ENCODE peak calls at places on chromosomes 3 and 15, in four cellular contexts. V is foreskin fibroblast, A is cardiac fibroblast, Q is lower leg skin. L is an unnamed sample.

GRCh38 chr15:79539426-79539825 is 107.3 kb downstream of the MINAR1 start:
- DNase-seq in Q (no peak), A (no peak), V (peak; percentile 15), L (no peak)

GRCh38 chr15:31216210-31216911 is 110.3 kb upstream of the KLF13 start:
- DNase-seq in V (peak; percentile 91), Q (peak; percentile 99), A (peak; percentile 89), L (no peak)

GRCh38 chr3:71050521-71051258 is 532.8 kb downstream of the FOXP1 start:
- DNase-seq in Q (no peak), A (peak; percentile 71), V (peak; percentile 34), L (no peak)

GRCh38 chr3:9918261-9919038 is 1.6 kb downstream of the IL17RC start:
- DNase-seq in Q (no peak), A (no peak), V (no peak), L (no peak)

GRCh38 chr3:127899200-127899599 is 15.8 kb upstream of the KBTBD12 start:
- DNase-seq in V (no peak), A (no peak), Q (no peak), L (no peak)

GRCh38 chr15:64030123-64030522 is 16.2 kb downstream of the DAPK2 start:
- DNase-seq in V (no peak), Q (no peak), A (no peak), L (no peak)

GRCh38 chr15:69126054-69126469 is 34.4 kb upstream of the GLCE start:
- DNase-seq in A (peak; percentile 94), V (peak; percentile 15), Q (no peak), L (no peak)

GRCh38 chr3:14377838-14378169 is 24.6 kb upstream of the SLC6A6 start:
- DNase-seq in A (no peak), V (no peak), Q (no peak), L (no peak)

GRCh38 chr3:27844052-27844675 is 122.0 kb upstream of the EOMES start:
- DNase-seq in A (no peak), V (no peak), Q (no peak), L (no peak)

GRCh38 chr3:140850210-140850955 is 91.3 kb upstream of the SLC25A36 start:
- DNase-seq in V (no peak), A (no peak), Q (no peak), L (no peak)

GRCh38 chr3:71092665-71093064 is 490.9 kb downstream of the FOXP1 start:
- DNase-seq in A (no peak), Q (no peak), V (no peak), L (no peak)

GRCh38 chr3:118760611-118761606 is 273.7 kb downstream of the IGSF11 start:
- DNase-seq in V (no peak), A (no peak), Q (no peak), L (no peak)

GRCh38 chr3:24428470-24428869 is 66.2 kb downstream of the THRB start:
- DNase-seq in V (no peak), Q (no peak), A (no peak), L (no peak)

GRCh38 chr3:47296562-47297302 is 14.0 kb downstream of the KLHL18 start:
- DNase-seq in V (no peak), A (no peak), Q (no peak), L (no peak)

GRCh38 chr3:195692361-195692700 is 28.4 kb upstream of the MUC20 start:
- DNase-seq in Q (no peak), V (no peak), A (no peak), L (no peak)

GRCh38 chr3:126971891-126972351 is 11.0 kb upstream of the PLXNA1 start:
- DNase-seq in V (peak; percentile 88), A (peak; percentile 84), Q (peak; percentile 94), L (no peak)

GRCh38 chr3:63588897-63589296 is 63.6 kb upstream of the SNTN start:
- DNase-seq in Q (no peak), A (no peak), V (no peak), L (no peak)

GRCh38 chr15:73826711-73827243 is 46.6 kb upstream of the TBC1D21 start:
- DNase-seq in A (no peak), Q (no peak), V (no peak), L (no peak)

GRCh38 chr15:33569036-33569435 is 258.3 kb downstream of the RYR3 start:
- DNase-seq in A (no peak), V (no peak), Q (no peak), L (no peak)

GRCh38 chr15:42528970-42529369 is 19.6 kb downstream of the LRRC57 start:
- DNase-seq in Q (no peak), V (no peak), A (no peak), L (no peak)

GRCh38 chr3:9686703-9687102 is 16.9 kb upstream of the CPNE9 start:
- DNase-seq in A (no peak), Q (no peak), V (no peak), L (no peak)

GRCh38 chr3:188431553-188431952 is 277.6 kb downstream of the LPP start:
- DNase-seq in V (peak; percentile 72), A (peak; percentile 68), Q (no peak), L (no peak)

GRCh38 chr15:60155661-60156060 is 151.6 kb downstream of the FOXB1 start:
- DNase-seq in Q (no peak), A (peak; percentile 45), V (peak; percentile 60), L (no peak)

GRCh38 chr15:42919794-42920280 is 741 bp downstream of the TTBK2 start:
- DNase-seq in A (peak; percentile 41), V (peak; percentile 49), Q (no peak), L (no peak)

GRCh38 chr3:125146601-125147490 is 65.7 kb downstream of the SLC12A8 start:
- DNase-seq in A (no peak), V (no peak), Q (no peak), L (no peak)

GRCh38 chr3:149968216-149968615 is 2.5 kb downstream of the PFN2 start:
- DNase-seq in V (peak; percentile 36), Q (no peak), A (no peak), L (no peak)

GRCh38 chr15:78906310-78906608 is 33.6 kb downstream of the MORF4L1 start:
- DNase-seq in A (peak; percentile 72), Q (peak; percentile 84), V (peak; percentile 92), L (no peak)

DNA sequence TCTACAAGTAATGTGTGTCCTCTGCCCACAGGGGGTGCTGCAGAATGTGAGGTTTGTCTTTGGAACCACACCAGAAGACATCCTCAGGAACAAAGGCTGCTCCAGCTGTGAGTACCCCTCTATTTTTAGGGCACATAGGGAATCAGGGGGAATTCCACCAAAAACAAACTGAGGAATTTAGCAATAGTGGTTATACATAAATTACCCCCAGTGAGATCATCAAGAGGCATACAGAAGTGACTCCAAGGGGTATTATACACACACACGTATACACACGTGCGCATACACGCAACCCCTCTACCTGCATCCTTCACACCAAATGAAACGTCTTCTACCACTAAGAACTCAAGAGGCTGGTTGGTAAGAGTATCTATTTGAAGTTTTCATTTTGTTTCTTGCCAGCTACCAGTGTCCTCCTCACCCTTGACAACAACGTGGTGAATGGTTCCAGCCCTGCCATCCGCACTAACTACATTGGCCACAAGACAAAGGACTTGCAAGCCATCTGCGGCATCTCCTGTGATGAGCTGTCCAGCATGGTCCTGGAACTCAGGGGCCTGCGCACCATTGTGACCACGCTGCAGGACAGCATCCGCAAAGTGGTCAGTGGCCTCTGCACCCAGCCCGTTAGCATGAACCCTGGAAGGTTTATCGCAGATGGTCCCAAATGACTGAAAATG is 2.8 kb downstream of the THBS1 start:
- DNase-seq in Q (no peak), V (peak; percentile 54), A (peak; percentile 84), L (no peak)
- TF ChIP-seq CTCF in Q (no peak), V (peak; percentile 20), A (peak; percentile 49), L (peak; percentile 56)

GRCh38 chr3:138397983-138398382 is 36.4 kb upstream of the ESYT3 start:
- DNase-seq in A (no peak), V (peak; percentile 20), Q (peak; percentile 58), L (no peak)
- TF ChIP-seq CTCF in A (peak; percentile 5), V (no peak), Q (no peak), L (no peak)

GRCh38 chr3:176514297-176514696 is 683.0 kb downstream of the TBL1XR1 start:
- DNase-seq in A (peak; percentile 66), V (peak; percentile 63), Q (no peak), L (no peak)
- TF ChIP-seq CTCF in A (peak; percentile 59), V (peak; percentile 34), Q (no peak), L (peak; percentile 59)

GRCh38 chr3:185976977-185977678 is 39.3 kb upstream of the TRA2B start:
- DNase-seq in A (peak; percentile 80), Q (peak; percentile 95), V (peak; percentile 86), L (peak; percentile 74)
- TF ChIP-seq CTCF in A (peak; percentile 90), Q (no peak), V (peak; percentile 92), L (peak; percentile 96)

GRCh38 chr3:8301977-8302589 is 199.5 kb upstream of the LMCD1 start:
- DNase-seq in Q (no peak), A (peak; percentile 77), V (peak; percentile 79), L (no peak)
- TF ChIP-seq CTCF in Q (no peak), A (peak; percentile 70), V (peak; percentile 65), L (peak; percentile 88)

GRCh38 chr15:90342655-90343054 is 9.4 kb upstream of the ZNF774 start:
- DNase-seq in V (no peak), Q (no peak), A (no peak), L (no peak)

GRCh38 chr15:90337256-90337655 is 14.8 kb upstream of the ZNF774 start:
- DNase-seq in A (no peak), V (peak; percentile 27), Q (no peak), L (no peak)

GRCh38 chr15:90338483-90338980 is 13.6 kb upstream of the ZNF774 start:
- DNase-seq in V (no peak), Q (no peak), A (no peak), L (no peak)

GRCh38 chr15:90343391-90343790 is 8.7 kb upstream of the ZNF774 start:
- DNase-seq in V (peak; percentile 70), A (peak; percentile 38), Q (no peak), L (no peak)

GRCh38 chr15:90340345-90340744 is 11.7 kb upstream of the ZNF774 start:
- DNase-seq in Q (no peak), A (no peak), V (no peak), L (no peak)
- TF ChIP-seq CTCF in Q (no peak), A (no peak), V (no peak), L (no peak)

L was measured in type B pancreatic cell.